ENCODE peak calls at places on chromosomes 4 and X, in four cellular contexts. P, T, A and S are unnamed samples.

GRCh38 chr4:42445038-42445437 is 47.8 kb downstream of the SHISA3 start:
- DNase-seq in A (no peak), P (no peak), T (no peak), S (no peak)

GRCh38 chrX:133134282-133134681 is 37.4 kb upstream of the USP26 start:
- DNase-seq in T (no peak), A (no peak), P (no peak), S (no peak)

GRCh38 chrX:68433155-68433980 is at the start of gene OPHN1:
- DNase-seq in T (peak), A (peak), P (peak), S (no peak)

GRCh38 chrX:41759817-41760216 is 35.8 kb downstream of the GPR82 start:
- DNase-seq in P (no peak), A (peak), T (no peak), S (peak)

GRCh38 chr4:77074961-77075855 is 581 bp downstream of the CCNI start:
- DNase-seq in A (peak), T (peak), P (peak), S (peak)

GRCh38 chrX:74925210-74926088 is at the start of gene NEXMIF:
- DNase-seq in P (peak), A (peak), T (peak), S (peak)

GRCh38 chr4:153541426-153542096 is 75.4 kb downstream of the TMEM131L start:
- DNase-seq in P (no peak), A (peak), T (no peak), S (peak)

GRCh38 chr4:8571702-8572685 is 8.2 kb upstream of the GPR78 start:
- DNase-seq in P (peak), T (no peak), A (peak), S (no peak)

GRCh38 chr4:158850800-158851644 is 82.2 kb downstream of the FNIP2 start:
- DNase-seq in T (no peak), A (peak), P (no peak), S (no peak)

GRCh38 chr4:11418610-11419009 is 10.1 kb downstream of the HS3ST1 start:
- DNase-seq in T (no peak), A (no peak), P (no peak), S (peak)
- TF ChIP-seq CTCF in T (no peak), A (no peak), P (no peak), S (peak)

GRCh38 chr4:71532407-71532806 is 193.6 kb downstream of the SLC4A4 start:
- DNase-seq in P (no peak), T (no peak), A (no peak), S (no peak)

GRCh38 chr4:71524746-71525145 is 185.9 kb downstream of the SLC4A4 start:
- DNase-seq in T (no peak), P (no peak), A (no peak), S (no peak)

GRCh38 chr4:71520850-71521249 is 182.0 kb downstream of the SLC4A4 start:
- DNase-seq in A (no peak), P (no peak), T (no peak), S (no peak)

GRCh38 chr4:71526626-71527406 is 188.0 kb downstream of the SLC4A4 start:
- DNase-seq in T (no peak), P (no peak), A (no peak), S (no peak)
- TF ChIP-seq CTCF in T (no peak), P (no peak), A (no peak), S (no peak)

GRCh38 chrX:116961872-116962582 is 499.3 kb upstream of the CT83 start:
- DNase-seq in T (no peak), A (peak), P (no peak), S (no peak)
- TF ChIP-seq CTCF in T (no peak), A (peak), P (no peak), S (no peak)

DNA sequence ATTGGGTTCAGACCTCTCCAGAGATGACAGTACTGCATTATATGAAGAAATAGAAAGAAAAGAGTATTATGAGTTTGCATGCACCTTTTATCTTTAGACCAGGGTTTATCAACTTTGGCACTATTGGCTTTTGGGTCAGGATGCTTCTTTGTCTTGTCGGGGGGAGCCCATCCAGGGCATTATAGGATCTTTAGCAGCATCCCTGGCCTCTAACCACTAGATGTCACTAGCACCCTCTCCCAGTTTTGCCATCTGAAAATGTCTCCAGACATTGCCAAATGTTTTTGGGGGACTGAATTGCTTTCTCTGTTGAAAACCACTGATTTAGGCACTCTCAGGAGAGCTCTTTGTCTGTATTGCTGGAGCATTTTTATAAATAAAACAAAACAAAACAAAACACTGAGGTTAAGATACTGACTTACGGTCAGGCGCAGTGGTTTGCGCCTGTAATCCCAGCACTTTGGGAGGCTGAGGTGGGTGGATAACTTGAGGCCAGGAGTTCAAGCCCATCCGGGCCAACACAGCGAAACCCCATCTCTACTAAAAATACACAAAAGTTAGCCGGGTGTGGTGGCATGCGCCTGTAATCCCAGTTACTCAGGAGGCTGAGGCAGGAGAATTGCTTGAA is 23.6 kb downstream of the CA5B start:
- DNase-seq in P (no peak), T (peak), A (peak), S (peak)
- TF ChIP-seq CTCF in P (peak), T (peak), A (peak), S (peak)

DNA sequence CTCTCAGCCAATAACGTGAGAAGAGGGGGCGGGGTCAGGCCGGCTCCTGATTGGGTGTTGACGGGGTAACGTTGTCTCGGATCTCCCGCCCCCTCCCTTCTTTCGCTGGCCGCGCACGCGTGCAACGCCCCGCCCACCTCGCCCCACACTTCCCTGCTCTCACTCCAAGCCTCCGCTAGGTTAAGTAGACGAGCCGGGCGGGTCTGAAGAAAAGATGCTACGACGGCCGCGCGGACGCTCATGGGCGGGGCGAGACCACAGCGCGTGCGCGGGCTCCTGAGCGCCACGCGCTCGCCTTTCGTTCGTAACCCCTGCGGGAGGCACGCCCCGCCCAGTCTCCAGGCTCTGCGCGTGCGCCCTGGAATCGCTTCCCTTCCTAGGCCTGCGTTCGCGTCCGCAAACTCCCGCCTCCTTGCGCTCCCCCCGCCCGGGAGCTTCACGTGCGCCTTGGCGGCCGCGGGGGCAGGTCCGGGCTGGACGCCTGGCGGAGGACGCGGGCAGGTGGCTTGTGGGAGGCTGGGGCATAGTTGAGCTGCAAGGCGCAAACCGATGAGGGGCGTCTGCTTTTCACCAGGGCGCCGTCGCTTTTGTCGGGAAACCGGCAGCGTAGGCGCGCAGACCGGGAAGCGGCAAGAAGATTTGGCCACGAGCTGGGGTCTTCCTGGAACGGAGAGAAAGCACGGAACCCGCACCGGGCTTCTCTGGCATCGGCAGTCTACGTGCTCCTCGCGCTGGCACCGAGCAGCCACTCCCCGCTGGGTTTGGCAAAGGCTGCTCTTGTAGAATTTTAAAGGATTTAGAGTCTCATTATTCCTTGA is 467 bp upstream of the PGRMC2 start:
- DNase-seq in A (peak), P (peak), T (peak), S (peak)
- TF ChIP-seq CTCF in A (no peak), P (peak), T (no peak), S (no peak)

GRCh38 chrX:13254076-13254785 is 65.6 kb downstream of the ATXN3L start:
- DNase-seq in A (peak), P (no peak), T (no peak), S (peak)
- TF ChIP-seq CTCF in A (peak), P (no peak), T (no peak), S (no peak)